ENCODE peak calls at places on chromosomes 16 and 17, in eight cellular contexts. L is prostate gland, W is ovary, V is gastrocnemius medialis, H is lower leg skin, Q is heart left ventricle, M is H54, P is transverse colon. E is an unnamed sample.

GRCh38 chr16:47713225-47713595 is 252.1 kb downstream of the PHKB start:
- DNase-seq in Q (no peak), H (no peak), L (no peak), V (no peak), W (no peak), M (no peak), P (no peak), E (no peak)

GRCh38 chr17:41463746-41464145 is 3.4 kb downstream of the KRT32 start:
- DNase-seq in M (no peak), L (no peak), H (no peak), Q (no peak), W (no peak), P (no peak), V (no peak), E (no peak)

GRCh38 chr17:19614900-19615299 is 33.7 kb upstream of the ALDH3A2 start:
- DNase-seq in L (no peak), W (no peak), M (no peak), Q (no peak), V (no peak), H (no peak), P (no peak), E (no peak)

GRCh38 chr17:11940904-11941303 is 56.4 kb downstream of the ZNF18 start:
- DNase-seq in P (no peak), M (no peak), V (no peak), L (no peak), W (no peak), H (no peak), Q (no peak), E (no peak)

GRCh38 chr17:55728833-55729232 is 6.2 kb upstream of the TMEM100 start:
- DNase-seq in P (no peak), H (no peak), W (no peak), V (no peak), M (no peak), L (peak; percentile 15), Q (no peak), E (no peak)

GRCh38 chr17:57607553-57608120 is 137.5 kb downstream of the CCDC182 start:
- DNase-seq in V (no peak), M (peak; percentile 47), Q (no peak), L (no peak), H (no peak), W (no peak), P (no peak), E (no peak)

GRCh38 chr17:180380-181212 is 854 bp downstream of the DOC2B start:
- DNase-seq in Q (peak; percentile 50), V (no peak), P (no peak), M (no peak), W (no peak), L (no peak), H (no peak), E (no peak)

GRCh38 chr16:89033796-89034572 is 57.0 kb upstream of the CBFA2T3 start:
- DNase-seq in L (no peak), W (no peak), H (no peak), Q (no peak), P (no peak), V (no peak), M (no peak), E (no peak)

DNA sequence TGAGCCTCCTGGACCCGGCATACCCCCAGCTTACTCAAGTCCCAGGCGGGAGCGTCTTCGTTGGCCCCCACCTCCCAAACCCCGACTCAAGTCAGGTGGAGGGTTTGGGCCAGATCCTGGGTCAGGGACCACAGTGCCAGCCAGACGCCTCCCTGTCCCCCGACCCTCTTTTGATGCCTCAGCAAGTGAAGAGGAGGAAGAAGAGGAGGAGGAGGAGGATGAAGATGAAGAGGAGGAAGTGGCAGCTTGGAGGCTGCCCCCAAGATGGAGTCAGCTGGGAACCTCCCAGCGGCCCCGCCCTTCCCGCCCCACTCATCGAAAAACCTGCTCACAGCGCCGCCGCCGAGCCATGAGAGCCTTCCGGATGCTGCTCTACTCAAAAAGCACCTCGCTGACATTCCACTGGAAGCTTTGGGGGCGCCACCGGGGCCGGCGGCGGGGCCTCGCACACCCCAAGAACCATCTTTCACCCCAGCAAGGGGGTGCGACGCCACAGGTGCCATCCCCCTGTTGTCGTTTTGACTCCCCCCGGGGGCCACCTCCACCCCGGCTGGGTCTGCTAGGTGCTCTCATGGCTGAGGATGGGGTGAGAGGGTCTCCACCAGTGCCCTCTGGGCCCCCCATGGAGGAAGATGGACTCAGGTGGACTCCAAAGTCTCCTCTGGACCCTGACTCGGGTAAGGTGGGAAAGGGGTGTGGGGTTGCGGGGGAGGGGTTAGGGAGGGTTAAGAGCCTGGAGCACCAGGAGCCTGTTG is 1.6 kb downstream of the SENP3 start:
- DNase-seq in Q (no peak), V (no peak), P (no peak), H (no peak), M (no peak), L (no peak), W (no peak), E (no peak)
- TF ChIP-seq POLR2A in Q (no peak), V (no peak), P (no peak), H (no peak), M (no peak), L (no peak), W (no peak), E (no peak)

GRCh38 chr16:66606000-66606751 is 1.7 kb downstream of the CMTM3 start:
- DNase-seq in L (no peak), M (no peak), H (peak; percentile 88), P (no peak), W (no peak), Q (no peak), V (no peak), E (no peak)

GRCh38 chr16:66601471-66601870 is 3.0 kb upstream of the CMTM3 start:
- DNase-seq in Q (no peak), V (no peak), W (no peak), H (no peak), M (no peak), L (no peak), P (no peak), E (no peak)

GRCh38 chr16:66605177-66605999 is 884 bp downstream of the CMTM3 start:
- DNase-seq in L (no peak), Q (peak; percentile 75), W (peak; percentile 73), P (peak; percentile 40), M (peak; percentile 56), V (no peak), H (peak; percentile 94), E (no peak)

GRCh38 chr16:66604376-66605176 is at the start of gene CMTM3:
- DNase-seq in L (no peak), W (peak; percentile 76), V (no peak), M (peak; percentile 60), P (peak; percentile 59), Q (peak; percentile 62), H (peak; percentile 95), E (peak; percentile 53)

DNA sequence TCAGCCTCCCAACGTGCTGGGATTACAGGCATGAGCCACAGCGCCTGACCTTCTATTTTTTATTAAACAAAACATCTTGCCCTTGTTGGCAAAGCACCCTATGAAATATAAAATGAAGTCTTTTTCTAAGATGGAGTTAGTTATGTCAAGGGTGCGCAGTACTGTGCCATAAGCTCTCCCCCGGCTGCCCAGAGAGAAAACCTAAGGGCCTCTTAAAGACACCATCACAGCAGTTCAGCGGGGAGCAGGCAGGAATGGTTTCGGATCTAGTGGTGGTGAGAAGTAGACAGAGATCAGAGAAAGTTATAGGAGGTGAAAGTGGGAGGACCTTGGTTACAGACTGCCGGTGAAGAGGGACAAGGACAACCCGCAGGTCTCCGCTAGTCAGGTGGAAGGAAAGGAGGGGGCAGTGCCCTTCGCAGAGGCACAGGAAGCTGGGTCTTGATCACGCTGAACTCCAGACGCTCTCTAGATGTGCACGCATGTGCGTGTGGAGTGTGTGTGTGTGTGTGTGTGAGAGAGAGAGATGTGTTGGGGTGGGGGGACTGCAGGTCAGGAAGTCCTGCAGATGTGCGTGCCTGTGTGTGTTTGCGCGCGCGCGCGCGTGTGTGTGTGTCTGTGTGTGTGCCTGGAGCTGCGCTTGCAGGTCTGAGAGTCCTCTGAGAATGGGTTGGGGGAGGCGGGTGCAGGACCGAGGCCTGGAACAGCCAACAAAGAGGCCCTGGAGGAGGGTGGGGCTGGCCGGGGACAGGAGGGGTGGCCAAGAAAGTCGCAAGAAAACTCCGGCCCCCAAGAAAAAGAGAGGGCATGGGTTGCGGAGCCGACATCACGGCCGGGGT is 748 bp upstream of the CMTM3 start:
- DNase-seq in L (peak; percentile 42), Q (peak; percentile 55), H (peak; percentile 92), V (no peak), P (peak; percentile 59), M (peak; percentile 67), W (peak; percentile 64), E (peak; percentile 32)
- TF ChIP-seq POLR2A in L (no peak), Q (no peak), H (no peak), V (no peak), P (peak; percentile 35), M (no peak), W (no peak), E (no peak)

GRCh38 chr16:71524566-71525553 is 1.4 kb upstream of the CHST4 start:
- DNase-seq in P (no peak), Q (no peak), W (no peak), M (no peak), H (no peak), V (no peak), L (no peak), E (no peak)

GRCh38 chr16:71528257-71528656 is 2.0 kb downstream of the CHST4 start:
- DNase-seq in L (no peak), V (no peak), H (no peak), M (no peak), Q (no peak), P (no peak), W (no peak), E (no peak)

GRCh38 chr16:71520550-71520949 is 5.7 kb upstream of the CHST4 start:
- DNase-seq in M (no peak), V (no peak), H (no peak), L (no peak), W (no peak), Q (no peak), P (no peak), E (no peak)

GRCh38 chr16:71528863-71529262 is 2.6 kb downstream of the CHST4 start:
- DNase-seq in L (no peak), W (no peak), V (no peak), Q (no peak), P (no peak), H (no peak), M (no peak), E (no peak)

GRCh38 chr16:71526111-71526998 is at the start of gene CHST4:
- DNase-seq in V (no peak), M (peak; percentile 61), W (no peak), P (no peak), Q (no peak), H (no peak), L (peak; percentile 20), E (no peak)
- TF ChIP-seq POLR2A in V (no peak), M (no peak), W (no peak), P (no peak), Q (no peak), H (no peak), L (no peak), E (no peak)

GRCh38 chr17:5618511-5618910 is 34.2 kb upstream of the NLRP1 start:
- DNase-seq in L (no peak), Q (no peak), V (no peak), W (no peak), H (no peak), P (no peak), M (no peak), E (no peak)

GRCh38 chr17:5615476-5615875 is 31.2 kb upstream of the NLRP1 start:
- DNase-seq in M (no peak), V (no peak), L (no peak), W (no peak), H (no peak), Q (no peak), P (no peak), E (no peak)

DNA sequence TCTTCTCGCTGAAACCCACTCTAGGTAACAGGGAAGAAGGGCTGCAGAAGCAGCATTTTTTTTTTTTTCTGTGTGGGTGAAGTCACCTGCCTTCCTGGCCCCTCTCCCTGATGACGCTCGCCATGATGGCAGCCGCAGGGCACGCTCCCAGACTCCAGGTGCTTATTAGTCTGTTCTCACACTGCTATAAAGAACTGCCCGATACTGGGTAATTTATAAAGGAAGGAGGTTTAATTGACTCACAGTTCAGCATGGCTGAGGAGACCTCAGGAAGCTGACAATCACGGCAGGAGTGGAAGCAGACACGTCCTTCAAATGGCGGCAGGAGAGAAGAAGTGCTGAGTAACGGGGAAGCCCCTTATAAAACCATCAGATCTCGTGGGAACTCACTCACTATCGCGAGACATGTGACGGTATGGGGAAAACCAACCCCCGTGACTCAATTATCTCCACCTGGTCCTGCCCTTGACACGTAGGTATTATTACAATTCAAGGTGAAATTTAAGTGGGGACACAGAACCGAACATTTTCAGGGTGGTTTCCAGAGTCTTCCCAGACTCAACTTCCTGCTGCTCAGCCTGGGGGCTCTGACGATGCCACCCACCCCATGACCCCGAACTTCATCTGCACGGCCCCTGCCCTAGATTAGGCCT is 34.9 kb upstream of the NLRP1 start:
- DNase-seq in W (no peak), L (no peak), P (no peak), V (no peak), M (peak; percentile 29), Q (no peak), H (no peak), E (no peak)
- TF ChIP-seq POLR2A in W (no peak), L (no peak), P (no peak), V (no peak), M (peak; percentile 57), Q (no peak), H (no peak), E (no peak)

E was measured in erythroblast.